ENCODE peak calls at places on chromosome 19, in four cellular contexts. C is WTC11, Q is K562, V is HepG2. J is an unnamed sample.

GRCh38 chr19:4636761-4637160 is 2.6 kb upstream of the TNFAIP8L1 start:
- DNase-seq in V (no peak), C (no peak), Q (no peak), J (no peak)

GRCh38 chr19:916645-917322 is 349 bp upstream of the KISS1R start:
- DNase-seq in V (peak), C (peak), Q (peak), J (no peak)

GRCh38 chr19:21835810-21836444 is at the start of gene ZNF43:
- DNase-seq in Q (peak), V (peak), C (peak), J (peak)

GRCh38 chr19:35919306-35919705 is 11.2 kb upstream of the TYROBP start:
- DNase-seq in C (no peak), V (no peak), Q (no peak), J (no peak)

GRCh38 chr19:56637976-56638555 is 4.9 kb upstream of the SMIM17 start:
- DNase-seq in Q (peak), V (peak), C (peak), J (no peak)

GRCh38 chr19:57648336-57649003 is 15.5 kb downstream of the ZNF211 start:
- DNase-seq in Q (no peak), C (no peak), V (no peak), J (no peak)

GRCh38 chr19:42066075-42066754 is 3.8 kb downstream of the GRIK5 start:
- DNase-seq in V (no peak), Q (peak), C (peak), J (no peak)

GRCh38 chr19:42401365-42402303 is 11.5 kb upstream of the CNFN start:
- DNase-seq in C (peak), Q (peak), V (peak), J (no peak)

GRCh38 chr19:21604941-21605548 is 99.6 kb downstream of the ZNF429 start:
- DNase-seq in V (no peak), C (no peak), Q (no peak), J (no peak)

GRCh38 chr19:917323-918151 is at the start of gene KISS1R:
- DNase-seq in V (peak), C (peak), Q (peak), J (no peak)

GRCh38 chr19:31674503-31675186 is 325.4 kb upstream of the TSHZ3 start:
- DNase-seq in C (no peak), Q (no peak), V (no peak), J (no peak)

GRCh38 chr19:15454371-15454800 is 4.6 kb upstream of the WIZ start:
- DNase-seq in Q (no peak), V (no peak), C (no peak), J (no peak)

GRCh38 chr19:3184847-3185481 is 766 bp upstream of the NCLN start:
- DNase-seq in Q (peak), C (peak), V (no peak), J (no peak)

GRCh38 chr19:17184381-17184841 is 30.7 kb upstream of the USE1 start:
- DNase-seq in C (no peak), V (no peak), Q (no peak), J (no peak)

GRCh38 chr19:37127999-37128820 is 44.3 kb downstream of the ZNF585A start:
- DNase-seq in V (no peak), Q (no peak), C (no peak), J (no peak)

GRCh38 chr19:38304866-38305429 is 897 bp downstream of the C19orf33 start:
- DNase-seq in C (peak), V (peak), Q (peak), J (no peak)

GRCh38 chr19:12791345-12792047 is at the start of gene JUNB:
- DNase-seq in V (peak), C (peak), Q (peak), J (peak)

GRCh38 chr19:15812059-15812722 is 3.3 kb downstream of the OR10H1 start:
- DNase-seq in C (no peak), Q (no peak), V (no peak), J (no peak)

GRCh38 chr19:3655402-3656072 is 28.9 kb upstream of the CACTIN start:
- DNase-seq in Q (peak), V (no peak), C (no peak), J (no peak)

GRCh38 chr19:35063940-35064818 is 22.7 kb downstream of the HPN start:
- DNase-seq in C (no peak), V (no peak), Q (no peak), J (no peak)

GRCh38 chr19:41327499-41328156 is 17.7 kb downstream of the CCDC97 start:
- DNase-seq in C (peak), V (no peak), Q (no peak), J (no peak)

GRCh38 chr19:3310280-3310679 is 56.1 kb upstream of the NFIC start:
- DNase-seq in V (no peak), C (no peak), Q (no peak), J (no peak)

GRCh38 chr19:11347546-11347945 is 1.2 kb downstream of the CCDC159 start:
- DNase-seq in V (no peak), Q (no peak), C (no peak), J (no peak)

GRCh38 chr19:5078179-5078578 is 109.3 kb downstream of the KDM4B start:
- DNase-seq in Q (no peak), C (no peak), V (no peak), J (no peak)

GRCh38 chr19:8477889-8478288 is 24.6 kb downstream of the PRAM1 start:
- DNase-seq in Q (no peak), V (no peak), C (no peak), J (no peak)
- TF ChIP-seq TCF7 in Q (no peak), V (no peak), C (no peak), J (no peak)

GRCh38 chr19:40277356-40277755 is 7.8 kb downstream of the AKT2 start:
- DNase-seq in V (no peak), Q (no peak), C (no peak), J (no peak)

GRCh38 chr19:40278361-40279045 is 6.6 kb downstream of the AKT2 start:
- DNase-seq in C (no peak), V (no peak), Q (no peak), J (no peak)

GRCh38 chr19:40280608-40281221 is 4.4 kb downstream of the AKT2 start:
- DNase-seq in Q (no peak), C (no peak), V (no peak), J (no peak)

GRCh38 chr19:40279761-40280607 is 5.2 kb downstream of the AKT2 start:
- DNase-seq in C (no peak), V (no peak), Q (no peak), J (no peak)

DNA sequence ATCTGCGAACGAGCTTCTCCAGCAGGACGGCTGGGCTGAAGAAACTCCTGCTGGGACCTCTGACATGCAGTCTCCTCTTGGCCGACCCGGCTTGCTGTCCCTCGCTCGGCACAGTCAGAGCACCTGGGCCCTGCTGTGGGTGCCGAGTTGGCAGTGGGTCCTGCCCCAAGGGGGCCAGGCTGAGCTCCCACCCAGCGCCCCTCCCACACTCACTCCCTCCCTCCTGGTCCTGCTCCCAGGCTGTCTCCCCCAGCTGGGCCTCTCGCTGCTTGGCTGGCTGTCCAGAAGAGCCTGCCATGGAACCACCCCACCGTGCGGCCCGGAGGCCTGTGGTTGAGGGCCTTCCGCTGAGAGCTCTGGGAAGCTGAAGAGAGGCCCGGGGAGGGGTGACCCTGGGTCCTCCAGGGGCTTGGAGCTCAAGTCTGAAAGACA is 6.0 kb downstream of the AKT2 start:
- DNase-seq in Q (no peak), C (no peak), V (no peak), J (no peak)
- TF ChIP-seq CTCF in Q (no peak), C (no peak), V (no peak), J (no peak)

GRCh38 chr19:55287361-55288079 is 3.7 kb downstream of the BRSK1 start:
- DNase-seq in C (no peak), V (no peak), Q (no peak), J (no peak)
- TF ChIP-seq CREM in C (no peak), V (no peak), Q (no peak), J (no peak)

GRCh38 chr19:49676136-49676689 is 858 bp upstream of the PRMT1 start:
- DNase-seq in V (peak), C (peak), Q (peak), J (peak)
- TF ChIP-seq TCF7 in V (no peak), C (no peak), Q (no peak), J (no peak)

GRCh38 chr19:39498262-39499081 is at the start of gene DLL3:
- DNase-seq in V (no peak), C (peak), Q (peak), J (no peak)

GRCh38 chr19:39499082-39499642 is 415 bp downstream of the DLL3 start:
- DNase-seq in C (peak), Q (no peak), V (no peak), J (no peak)

GRCh38 chr19:39496063-39496462 is 2.7 kb upstream of the DLL3 start:
- DNase-seq in Q (no peak), V (no peak), C (no peak), J (no peak)

GRCh38 chr19:39499932-39500331 is 1.2 kb downstream of the DLL3 start:
- DNase-seq in C (no peak), V (no peak), Q (no peak), J (no peak)

DNA sequence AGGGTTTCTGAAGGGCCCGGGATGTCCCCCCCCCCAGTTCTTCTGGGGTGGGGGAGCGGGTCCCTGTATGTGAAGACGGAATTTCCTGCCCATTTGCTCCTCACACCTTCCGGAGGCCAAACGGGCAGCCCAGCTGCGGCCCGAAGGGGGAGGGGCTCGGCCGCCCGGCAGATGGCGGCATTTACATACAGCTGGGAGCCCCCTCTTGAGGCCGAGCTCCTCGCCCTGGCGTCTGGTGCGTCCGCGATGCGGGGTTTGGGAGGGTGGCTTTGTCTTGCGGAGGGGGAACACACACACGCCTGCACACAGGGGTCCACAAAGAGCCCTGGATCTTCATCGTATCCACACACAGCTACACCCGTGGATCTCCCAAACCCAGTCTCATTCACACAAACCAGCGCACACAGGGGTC is 891 bp upstream of the DLL3 start:
- DNase-seq in C (peak), Q (peak), V (peak), J (no peak)
- TF ChIP-seq CTCF in C (no peak), Q (peak), V (peak), J (peak)

GRCh38 chr19:45498411-45499195 is at the start of gene PPM1N:
- DNase-seq in Q (peak), C (peak), V (no peak), J (no peak)
- TF ChIP-seq CREM in Q (no peak), C (peak), V (no peak), J (no peak)

GRCh38 chr19:47994209-47994802 is at the start of gene ELSPBP1:
- DNase-seq in V (no peak), C (no peak), Q (no peak), J (no peak)
- TF ChIP-seq TCF7 in V (no peak), C (no peak), Q (no peak), J (no peak)